ENCODE peak calls at places on chromosomes 3 and 15, in seven cellular contexts. B is cardiac fibroblast, V is mesothelial cell of epicardium, M is epithelial cell of esophagus, T is foreskin keratinocyte, E is MCF 10A, A is GM23338. H is an unnamed sample.

GRCh38 chr3:97993526-97993925 is 21.3 kb upstream of the RIOX2 start:
- DNase-seq in T (no peak), B (no peak), M (no peak), V (no peak), A (peak), E (no peak), H (no peak)

GRCh38 chr3:188219147-188219546 is 65.2 kb downstream of the LPP start:
- DNase-seq in B (no peak), V (no peak), T (no peak), E (no peak), M (no peak), A (no peak), H (no peak)

GRCh38 chr15:56917652-56918045 is 795 bp upstream of the TCF12 start:
- DNase-seq in M (no peak), E (no peak), V (no peak), A (no peak), B (no peak), T (no peak), H (no peak)

GRCh38 chr3:82058809-82059208 is 297.4 kb upstream of the GBE1 start:
- DNase-seq in T (no peak), M (no peak), V (no peak), A (no peak), B (no peak), E (no peak), H (no peak)

GRCh38 chr15:85793641-85794597 is 806 bp downstream of the KLHL25 start:
- DNase-seq in B (peak), M (peak), T (no peak), V (no peak), A (peak), E (peak), H (peak)

GRCh38 chr15:56001476-56002078 is 8.2 kb upstream of the NEDD4 start:
- DNase-seq in V (no peak), B (no peak), E (peak), T (peak), A (no peak), M (peak), H (no peak)

GRCh38 chr15:64883097-64883581 is 28.6 kb upstream of the ANKDD1A start:
- DNase-seq in A (no peak), V (no peak), E (no peak), B (peak), M (peak), T (peak), H (peak)

GRCh38 chr3:194137314-194138097 is 1.6 kb downstream of the HES1 start:
- DNase-seq in B (peak), M (peak), V (peak), E (peak), A (peak), T (no peak), H (peak)

GRCh38 chr15:88484781-88485246 is 17.3 kb downstream of the MRPS11 start:
- DNase-seq in A (peak), V (no peak), E (no peak), B (peak), M (peak), T (no peak), H (peak)

GRCh38 chr3:177527182-177527581 is 329.9 kb upstream of the TBL1XR1 start:
- DNase-seq in V (no peak), A (no peak), E (no peak), B (no peak), T (no peak), M (no peak), H (no peak)

GRCh38 chr3:124731760-124732159 is 1.5 kb downstream of the UMPS start:
- DNase-seq in T (no peak), V (no peak), B (no peak), M (peak), E (no peak), A (no peak), H (no peak)

GRCh38 chr15:72037321-72037720 is 80.6 kb downstream of the MYO9A start:
- DNase-seq in E (no peak), A (no peak), T (peak), V (no peak), M (peak), B (no peak), H (peak)

DNA sequence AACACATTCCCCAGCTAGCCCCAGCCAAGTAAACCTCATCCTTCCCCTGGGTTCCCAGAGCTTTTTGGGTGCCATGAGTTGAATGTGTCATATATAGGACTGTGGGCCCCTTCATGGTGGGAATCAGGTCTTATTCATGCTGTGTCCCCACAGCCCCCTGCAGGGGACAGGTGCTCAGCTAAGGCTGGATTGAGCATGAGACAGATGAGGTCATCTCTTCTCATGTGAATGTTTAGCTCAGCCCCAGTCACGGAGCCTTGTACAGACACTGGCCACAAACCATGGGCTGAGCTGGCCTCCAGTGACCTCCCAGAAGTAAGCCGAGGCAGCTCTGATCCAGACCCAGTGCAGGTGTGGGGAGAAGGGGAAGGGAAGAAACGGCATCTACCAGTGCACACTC is 70.7 kb downstream of the C3orf70 start:
- DNase-seq in A (no peak), M (no peak), E (no peak), T (no peak), V (no peak), B (no peak), H (no peak)
- TF ChIP-seq CTCF in A (no peak), M (no peak), E (no peak), T (no peak), V (no peak), B (no peak), H (no peak)

GRCh38 chr3:134299185-134299887 is 48.7 kb upstream of the RYK start:
- DNase-seq in T (no peak), V (no peak), M (peak), E (peak), B (peak), A (peak), H (peak)
- TF ChIP-seq CTCF in T (peak), V (no peak), M (peak), E (peak), B (peak), A (peak), H (peak)

GRCh38 chr15:66709884-66710283 is 7.8 kb downstream of the SMAD6 start:
- DNase-seq in T (no peak), A (no peak), E (no peak), M (no peak), V (no peak), B (no peak), H (no peak)
- TF ChIP-seq CTCF in T (no peak), A (no peak), E (no peak), M (no peak), V (no peak), B (no peak), H (no peak)

GRCh38 chr3:126370055-126370454 is 12.8 kb upstream of the KLF15 start:
- DNase-seq in T (no peak), E (no peak), A (no peak), V (no peak), M (no peak), B (no peak), H (no peak)

GRCh38 chr3:126370606-126371005 is 13.4 kb upstream of the KLF15 start:
- DNase-seq in V (no peak), A (no peak), T (no peak), E (no peak), M (no peak), B (no peak), H (no peak)

GRCh38 chr3:126371096-126371705 is 14.0 kb upstream of the KLF15 start:
- DNase-seq in M (no peak), V (no peak), E (no peak), B (no peak), T (no peak), A (no peak), H (no peak)

GRCh38 chr3:126367316-126367805 is 10.2 kb upstream of the KLF15 start:
- DNase-seq in B (no peak), T (no peak), A (no peak), E (no peak), M (no peak), V (no peak), H (no peak)

DNA sequence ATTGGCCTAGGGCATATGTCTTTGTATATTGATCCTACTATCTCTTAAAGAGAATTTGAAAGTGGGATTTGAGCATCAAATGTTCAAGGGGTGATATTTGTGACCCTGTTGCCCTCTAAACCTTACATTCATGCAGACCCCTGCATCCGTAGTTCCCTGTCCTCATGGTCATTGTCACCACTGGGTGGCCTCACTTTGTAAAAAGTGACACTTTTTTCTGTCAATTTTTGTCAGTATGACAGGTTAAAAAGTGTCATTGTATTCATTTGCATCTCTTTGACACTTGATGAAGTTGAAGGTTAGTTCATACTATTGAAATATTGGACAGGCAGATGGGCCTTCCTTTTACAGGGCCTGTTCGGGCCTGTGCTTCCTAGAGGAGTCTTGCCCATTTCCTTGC is 12.3 kb upstream of the KLF15 start:
- DNase-seq in V (no peak), B (no peak), E (no peak), A (no peak), M (no peak), T (no peak), H (no peak)
- TF ChIP-seq CTCF in V (no peak), B (no peak), E (no peak), A (no peak), M (no peak), T (no peak), H (no peak)

GRCh38 chr3:14678015-14678503 is 3.1 kb downstream of the C3orf20 start:
- DNase-seq in E (no peak), M (no peak), B (no peak), V (no peak), T (no peak), A (peak), H (no peak)
- TF ChIP-seq CTCF in E (no peak), M (no peak), B (no peak), V (no peak), T (no peak), A (no peak), H (no peak)

DNA sequence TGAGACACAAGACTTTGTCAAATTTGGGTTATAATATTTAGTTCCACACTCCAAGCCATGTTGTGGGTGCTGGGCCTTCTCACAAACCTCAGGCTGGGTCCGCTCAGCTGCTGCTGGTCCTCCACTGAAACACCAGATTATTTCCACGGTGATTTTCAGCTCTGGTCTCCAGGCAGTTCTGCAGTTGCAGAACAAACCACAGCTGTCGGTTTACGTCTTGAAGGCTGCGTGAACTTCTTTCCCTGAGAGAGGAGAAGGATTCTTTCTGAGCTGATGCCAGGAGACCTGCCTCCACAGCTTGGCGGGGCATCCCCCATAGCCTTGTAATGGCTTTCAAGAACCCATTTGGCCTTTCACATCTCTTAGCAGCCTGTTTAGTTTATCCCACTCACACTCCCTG is 16.2 kb downstream of the GALNT15 start:
- DNase-seq in M (no peak), E (no peak), V (no peak), A (no peak), T (no peak), B (no peak), H (no peak)
- TF ChIP-seq CTCF in M (no peak), E (no peak), V (no peak), A (no peak), T (no peak), B (no peak), H (no peak)

GRCh38 chr3:49873623-49874022 is 3.9 kb upstream of the CAMKV start:
- DNase-seq in M (no peak), E (no peak), B (no peak), T (no peak), A (no peak), V (no peak), H (no peak)
- TF ChIP-seq CTCF in M (no peak), E (no peak), B (no peak), T (no peak), A (no peak), V (no peak), H (no peak)

GRCh38 chr15:32956006-32956405 is 238.2 kb downstream of the GREM1 start:
- DNase-seq in E (peak), M (peak), A (peak), V (no peak), T (no peak), B (peak), H (peak)
- TF ChIP-seq CTCF in E (peak), M (peak), A (peak), V (no peak), T (peak), B (peak), H (peak)